ENCODE peak calls at places on chromosomes 12 and 14, in five cellular contexts. One of them, this sample, is unnamed.

GRCh38 chr12:93572712-93573551 is 457 bp downstream of the SOCS2 start:
- DNase-seq in esophagus squamous epithelium: no peak
- DNase-seq in adipocyte: peak
- DNase-seq in left ventricle myocardium inferior: peak
- DNase-seq in endothelial cell of umbilical vein: peak
- DNase-seq in this sample: peak

GRCh38 chr12:107822356-107822755 is 47.9 kb downstream of the ASCL4 start:
- DNase-seq in esophagus squamous epithelium: no peak
- DNase-seq in adipocyte: no peak
- DNase-seq in left ventricle myocardium inferior: no peak
- DNase-seq in endothelial cell of umbilical vein: no peak
- DNase-seq in this sample: peak

GRCh38 chr12:2384533-2385328 is 331.9 kb downstream of the CACNA1C start:
- DNase-seq in endothelial cell of umbilical vein: no peak
- DNase-seq in esophagus squamous epithelium: no peak
- DNase-seq in adipocyte: peak
- DNase-seq in left ventricle myocardium inferior: no peak
- DNase-seq in this sample: peak

GRCh38 chr12:22286569-22286968 is 47.9 kb downstream of the ST8SIA1 start:
- DNase-seq in adipocyte: peak
- DNase-seq in left ventricle myocardium inferior: no peak
- DNase-seq in endothelial cell of umbilical vein: no peak
- DNase-seq in esophagus squamous epithelium: no peak
- DNase-seq in this sample: no peak

GRCh38 chr14:73567951-73568885 is 795 bp upstream of the ACOT2 start:
- DNase-seq in adipocyte: peak
- DNase-seq in esophagus squamous epithelium: no peak
- DNase-seq in left ventricle myocardium inferior: no peak
- DNase-seq in endothelial cell of umbilical vein: peak
- DNase-seq in this sample: no peak

GRCh38 chr12:93978553-93978952 is 169.8 kb upstream of the PLXNC1 start:
- DNase-seq in adipocyte: peak
- DNase-seq in endothelial cell of umbilical vein: no peak
- DNase-seq in left ventricle myocardium inferior: no peak
- DNase-seq in esophagus squamous epithelium: no peak
- DNase-seq in this sample: no peak

GRCh38 chr12:52390739-52391617 is 5.5 kb upstream of the KRT84 start:
- DNase-seq in adipocyte: peak
- DNase-seq in esophagus squamous epithelium: no peak
- DNase-seq in left ventricle myocardium inferior: no peak
- DNase-seq in endothelial cell of umbilical vein: peak
- DNase-seq in this sample: peak

GRCh38 chr12:50981319-50982239 is 29.2 kb downstream of the HIGD1C start:
- DNase-seq in endothelial cell of umbilical vein: no peak
- DNase-seq in adipocyte: no peak
- DNase-seq in esophagus squamous epithelium: no peak
- DNase-seq in left ventricle myocardium inferior: no peak
- DNase-seq in this sample: no peak

GRCh38 chr12:103858953-103859601 is 18.0 kb upstream of the NT5DC3 start:
- DNase-seq in endothelial cell of umbilical vein: peak
- DNase-seq in esophagus squamous epithelium: no peak
- DNase-seq in adipocyte: peak
- DNase-seq in left ventricle myocardium inferior: peak
- DNase-seq in this sample: peak

GRCh38 chr12:108479364-108480070 is 35.6 kb upstream of the FICD start:
- DNase-seq in adipocyte: no peak
- DNase-seq in endothelial cell of umbilical vein: no peak
- DNase-seq in left ventricle myocardium inferior: no peak
- DNase-seq in esophagus squamous epithelium: no peak
- DNase-seq in this sample: no peak

GRCh38 chr14:31405599-31406251 is 14.6 kb downstream of the HEATR5A start:
- DNase-seq in esophagus squamous epithelium: no peak
- DNase-seq in adipocyte: no peak
- DNase-seq in left ventricle myocardium inferior: no peak
- DNase-seq in endothelial cell of umbilical vein: no peak
- DNase-seq in this sample: peak

GRCh38 chr12:108689314-108690190 is 41.8 kb downstream of the CORO1C start:
- DNase-seq in esophagus squamous epithelium: no peak
- DNase-seq in endothelial cell of umbilical vein: peak
- DNase-seq in left ventricle myocardium inferior: no peak
- DNase-seq in adipocyte: peak
- DNase-seq in this sample: peak

GRCh38 chr12:65911321-65911720 is 87.0 kb downstream of the HMGA2 start:
- DNase-seq in esophagus squamous epithelium: no peak
- DNase-seq in adipocyte: no peak
- DNase-seq in left ventricle myocardium inferior: no peak
- DNase-seq in endothelial cell of umbilical vein: peak
- DNase-seq in this sample: no peak

GRCh38 chr14:56810341-56810740 is at the start of gene OTX2:
- DNase-seq in esophagus squamous epithelium: no peak
- DNase-seq in endothelial cell of umbilical vein: no peak
- DNase-seq in left ventricle myocardium inferior: no peak
- DNase-seq in adipocyte: no peak
- DNase-seq in this sample: no peak

GRCh38 chr12:121248611-121249010 is 38.7 kb downstream of the P2RX4 start:
- DNase-seq in adipocyte: no peak
- DNase-seq in endothelial cell of umbilical vein: no peak
- DNase-seq in left ventricle myocardium inferior: no peak
- DNase-seq in esophagus squamous epithelium: no peak
- DNase-seq in this sample: no peak
- H3K4me3 ChIP-seq in adipocyte: no peak
- H3K4me3 ChIP-seq in endothelial cell of umbilical vein: no peak
- H3K4me3 ChIP-seq in left ventricle myocardium inferior: no peak
- H3K4me3 ChIP-seq in esophagus squamous epithelium: no peak
- H3K4me3 ChIP-seq in this sample: no peak

DNA sequence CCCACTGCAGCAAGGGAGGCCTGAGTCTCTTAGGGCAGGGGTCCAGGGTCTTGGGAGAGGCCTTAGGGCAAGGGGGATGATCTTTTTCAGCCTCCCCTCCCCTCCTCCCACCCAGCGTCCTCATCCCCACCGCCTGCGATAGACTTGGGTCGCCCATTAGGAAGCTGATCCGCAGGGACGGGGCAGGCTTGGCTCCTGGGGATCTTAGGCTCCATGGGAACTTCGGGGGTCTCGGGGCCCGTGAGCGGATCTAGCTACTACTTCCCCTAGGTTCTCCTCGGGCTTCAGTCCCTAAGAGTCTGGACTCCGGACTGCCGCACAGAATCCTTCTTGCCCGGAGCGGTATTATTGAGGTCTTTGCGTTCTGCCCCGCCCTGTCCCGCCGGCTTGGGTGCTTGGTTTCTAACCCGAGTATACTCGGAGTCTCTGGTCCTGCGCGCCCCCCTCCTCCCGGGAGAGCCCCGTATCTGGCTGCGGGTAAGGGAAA is 2.2 kb upstream of the PTHLH start:
- DNase-seq in left ventricle myocardium inferior: no peak
- DNase-seq in adipocyte: no peak
- DNase-seq in esophagus squamous epithelium: no peak
- DNase-seq in endothelial cell of umbilical vein: no peak
- DNase-seq in this sample: peak
- H3K4me3 ChIP-seq in left ventricle myocardium inferior: peak
- H3K4me3 ChIP-seq in adipocyte: peak
- H3K4me3 ChIP-seq in esophagus squamous epithelium: peak
- H3K4me3 ChIP-seq in endothelial cell of umbilical vein: peak
- H3K4me3 ChIP-seq in this sample: peak

GRCh38 chr12:101906226-101906625 is 28.8 kb downstream of the DRAM1 start:
- DNase-seq in left ventricle myocardium inferior: no peak
- DNase-seq in adipocyte: no peak
- DNase-seq in esophagus squamous epithelium: no peak
- DNase-seq in endothelial cell of umbilical vein: no peak
- DNase-seq in this sample: no peak
- H3K4me3 ChIP-seq in left ventricle myocardium inferior: no peak
- H3K4me3 ChIP-seq in adipocyte: no peak
- H3K4me3 ChIP-seq in esophagus squamous epithelium: no peak
- H3K4me3 ChIP-seq in endothelial cell of umbilical vein: no peak
- H3K4me3 ChIP-seq in this sample: no peak

DNA sequence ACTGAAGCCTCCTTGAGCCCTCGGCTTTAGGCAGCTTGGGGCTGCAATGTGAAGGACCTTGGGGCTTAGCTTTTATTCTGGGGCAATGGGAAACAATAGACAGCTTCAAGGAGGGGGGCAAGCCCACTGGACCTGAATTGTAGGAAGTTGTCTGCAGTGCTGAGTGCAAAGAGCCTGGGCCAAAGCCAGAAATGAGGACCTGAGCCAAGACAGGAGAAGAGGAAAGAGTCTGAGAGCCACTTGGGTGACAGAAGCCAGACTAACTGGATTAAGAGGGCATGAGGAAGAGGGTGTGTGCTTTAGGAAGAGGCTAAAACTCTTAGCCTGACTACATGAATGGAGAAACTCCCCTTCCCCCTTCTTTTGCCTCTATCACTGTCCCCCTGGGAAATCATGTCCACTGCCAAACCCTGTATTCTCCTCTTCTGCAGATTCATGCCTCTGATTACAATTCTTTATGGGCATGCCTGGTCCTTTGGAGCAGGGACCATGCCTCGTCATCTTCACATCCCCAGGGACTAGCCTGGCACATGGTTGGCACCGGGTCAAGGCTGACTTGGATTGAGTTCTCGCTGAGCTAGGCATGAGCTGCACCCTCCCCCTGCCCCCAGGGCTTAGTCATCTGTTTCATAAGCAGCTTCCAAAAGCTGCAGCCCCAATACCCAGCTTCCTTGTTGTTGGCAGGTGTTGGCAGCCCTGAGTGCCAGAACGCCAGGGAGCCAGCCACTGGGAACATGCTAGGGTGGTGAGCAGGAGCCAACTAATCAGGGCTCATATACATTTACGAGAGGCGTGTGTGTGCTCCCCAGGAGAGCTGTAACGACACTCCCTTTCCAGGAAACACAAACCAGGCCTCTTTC is 27.8 kb upstream of the JDP2 start:
- DNase-seq in endothelial cell of umbilical vein: peak
- DNase-seq in left ventricle myocardium inferior: peak
- DNase-seq in adipocyte: peak
- DNase-seq in esophagus squamous epithelium: peak
- DNase-seq in this sample: peak
- H3K4me3 ChIP-seq in endothelial cell of umbilical vein: no peak
- H3K4me3 ChIP-seq in left ventricle myocardium inferior: no peak
- H3K4me3 ChIP-seq in adipocyte: peak
- H3K4me3 ChIP-seq in esophagus squamous epithelium: no peak
- H3K4me3 ChIP-seq in this sample: no peak

DNA sequence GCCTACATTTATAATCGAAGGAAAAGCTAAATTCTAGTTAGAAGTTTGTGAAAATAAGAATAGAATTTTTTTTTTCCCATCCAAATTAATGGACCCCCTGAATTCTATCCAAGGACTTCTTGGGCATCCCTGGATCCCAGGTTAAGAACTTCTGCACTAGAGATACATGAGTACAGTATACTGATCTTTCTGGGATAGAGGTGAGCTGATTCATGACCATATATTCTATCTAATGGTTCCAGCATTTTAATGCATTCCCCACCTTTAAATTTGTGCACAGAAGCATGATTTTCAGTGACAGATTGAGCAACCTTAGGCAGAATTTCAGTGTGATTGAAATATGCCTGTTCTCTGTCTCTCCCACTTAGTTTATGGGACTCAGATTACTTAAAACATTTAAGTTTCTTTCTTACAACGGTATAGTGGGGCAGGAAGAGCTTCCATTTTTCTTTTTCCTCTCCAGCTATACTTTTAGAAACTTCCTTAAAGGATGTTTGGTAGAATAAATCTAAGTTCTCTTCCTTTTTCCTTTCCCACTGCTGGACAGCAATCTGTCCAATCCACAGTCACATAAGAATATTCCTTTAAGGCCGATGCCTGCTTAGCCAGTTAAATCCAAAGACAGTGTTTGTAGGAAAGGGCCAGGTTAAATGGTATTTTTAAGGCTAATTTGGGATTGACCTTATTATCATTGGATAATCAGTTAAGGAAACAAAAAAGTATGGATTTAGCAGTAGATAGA is 6.7 kb downstream of the MDM2 start:
- DNase-seq in left ventricle myocardium inferior: no peak
- DNase-seq in adipocyte: no peak
- DNase-seq in endothelial cell of umbilical vein: no peak
- DNase-seq in esophagus squamous epithelium: no peak
- DNase-seq in this sample: no peak
- H3K4me3 ChIP-seq in left ventricle myocardium inferior: no peak
- H3K4me3 ChIP-seq in adipocyte: peak
- H3K4me3 ChIP-seq in endothelial cell of umbilical vein: no peak
- H3K4me3 ChIP-seq in esophagus squamous epithelium: no peak
- H3K4me3 ChIP-seq in this sample: no peak

GRCh38 chr14:103139371-103140016 is 16.2 kb downstream of the TNFAIP2 start:
- DNase-seq in endothelial cell of umbilical vein: no peak
- DNase-seq in left ventricle myocardium inferior: no peak
- DNase-seq in adipocyte: no peak
- DNase-seq in esophagus squamous epithelium: no peak
- DNase-seq in this sample: peak
- H3K4me3 ChIP-seq in endothelial cell of umbilical vein: no peak
- H3K4me3 ChIP-seq in left ventricle myocardium inferior: peak
- H3K4me3 ChIP-seq in adipocyte: no peak
- H3K4me3 ChIP-seq in esophagus squamous epithelium: peak
- H3K4me3 ChIP-seq in this sample: peak

DNA sequence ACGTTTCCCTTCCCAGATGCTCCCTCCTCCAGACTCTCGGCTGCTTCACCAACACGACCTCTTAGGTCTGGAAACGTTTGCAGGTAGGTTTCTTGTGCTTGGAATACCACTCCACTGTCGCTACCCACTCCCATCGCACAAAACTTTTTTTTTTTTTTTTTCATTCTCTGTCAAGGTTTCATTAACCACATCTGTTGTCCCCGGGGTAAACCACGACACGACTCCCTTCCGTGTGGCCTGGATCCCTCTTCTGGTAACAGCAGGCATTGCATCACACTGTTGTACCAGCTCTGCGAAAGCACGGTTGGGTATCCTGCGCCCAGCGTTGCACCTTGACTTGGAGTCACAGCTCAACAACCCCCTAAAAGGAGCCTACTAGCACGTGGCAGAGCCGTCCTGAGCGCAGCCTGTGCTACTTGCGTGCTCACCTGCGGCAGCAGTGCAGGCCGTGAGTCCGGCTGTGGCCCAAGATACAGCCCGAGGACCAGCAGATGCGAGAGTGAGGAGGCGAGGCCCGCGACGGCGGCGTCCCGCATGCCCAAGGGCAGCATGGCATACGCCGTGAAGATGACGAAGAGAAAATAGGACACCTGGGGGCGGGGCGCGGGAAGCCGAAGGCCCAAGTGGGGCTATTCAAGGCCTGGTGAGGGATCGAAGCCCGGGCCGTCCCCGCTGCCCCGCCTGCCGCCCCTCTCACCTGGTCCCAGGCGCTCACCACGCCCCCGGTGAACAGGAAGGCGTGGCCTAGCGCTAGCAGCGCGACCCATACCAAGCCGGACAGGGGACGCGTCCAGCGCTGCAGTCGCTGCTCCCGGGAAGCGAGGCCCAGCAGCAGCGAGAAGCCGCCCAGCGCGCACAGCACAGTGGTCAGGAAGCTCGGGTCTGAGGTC is 2.5 kb downstream of the ADCY4 start:
- DNase-seq in endothelial cell of umbilical vein: peak
- DNase-seq in esophagus squamous epithelium: no peak
- DNase-seq in left ventricle myocardium inferior: peak
- DNase-seq in adipocyte: peak
- DNase-seq in this sample: peak
- H3K4me3 ChIP-seq in endothelial cell of umbilical vein: no peak
- H3K4me3 ChIP-seq in esophagus squamous epithelium: peak
- H3K4me3 ChIP-seq in left ventricle myocardium inferior: peak
- H3K4me3 ChIP-seq in adipocyte: no peak
- H3K4me3 ChIP-seq in this sample: no peak

This sample was measured in mesendoderm.